ENCODE peak calls at places on chromosomes 13 and 19, in seven cellular contexts. T, M, V, H, G, K and Y are unnamed samples.

GRCh38 chr19:7722231-7722651 is 9.7 kb downstream of the CLEC4G start:
- DNase-seq in V (no peak), H (no peak), M (no peak), T (no peak), G (no peak), K (no peak), Y (no peak)

GRCh38 chr19:17346109-17346671 is 8.8 kb downstream of the GTPBP3 start:
- DNase-seq in M (no peak), K (peak), G (peak), V (peak), T (no peak), H (peak), Y (peak)

GRCh38 chr13:75395901-75396300 is 86.1 kb downstream of the TBC1D4 start:
- DNase-seq in K (no peak), M (no peak), T (no peak), G (no peak), H (no peak), V (no peak), Y (no peak)

GRCh38 chr13:113668491-113668971 is 1.5 kb downstream of the GRK1 start:
- DNase-seq in G (no peak), K (no peak), H (no peak), T (no peak), V (no peak), M (no peak), Y (no peak)

GRCh38 chr13:43799191-43799590 is 12.4 kb upstream of the ENOX1 start:
- DNase-seq in G (no peak), K (no peak), M (no peak), T (no peak), H (no peak), V (no peak), Y (no peak)

GRCh38 chr19:29672933-29673336 is 7.7 kb downstream of the PLEKHF1 start:
- DNase-seq in V (no peak), M (no peak), T (no peak), G (no peak), K (no peak), H (no peak), Y (no peak)

GRCh38 chr13:113224486-113224885 is 15.1 kb downstream of the CUL4A start:
- DNase-seq in T (no peak), V (no peak), M (no peak), H (no peak), G (no peak), K (no peak), Y (no peak)

GRCh38 chr13:107832521-107833095 is 382.7 kb downstream of the LIG4 start:
- DNase-seq in G (no peak), K (no peak), H (no peak), V (no peak), T (no peak), M (no peak), Y (no peak)

GRCh38 chr13:67135356-67135755 is 94.8 kb downstream of the PCDH9 start:
- DNase-seq in V (no peak), T (no peak), G (no peak), M (no peak), H (no peak), K (no peak), Y (no peak)

GRCh38 chr19:18363787-18364186 is 22.2 kb upstream of the GDF15 start:
- DNase-seq in K (no peak), G (no peak), V (no peak), M (no peak), H (no peak), T (no peak), Y (no peak)

GRCh38 chr13:87669379-87669978 is 1.7 kb upstream of the SLITRK5 start:
- DNase-seq in K (peak), V (no peak), M (no peak), H (no peak), T (no peak), G (no peak), Y (no peak)

GRCh38 chr13:32791545-32792172 is 205.4 kb downstream of the PDS5B start:
- DNase-seq in V (no peak), T (no peak), M (no peak), G (peak), K (no peak), H (no peak), Y (peak)

GRCh38 chr19:12769689-12770088 is 5.7 kb downstream of the HOOK2 start:
- DNase-seq in M (no peak), K (no peak), T (no peak), H (no peak), V (no peak), G (no peak), Y (no peak)

GRCh38 chr19:46118136-46118535 is 6.4 kb downstream of the IGFL3 start:
- DNase-seq in T (no peak), H (no peak), G (no peak), K (no peak), V (no peak), M (no peak), Y (no peak)

GRCh38 chr13:24503376-24503690 is 9.2 kb downstream of the PARP4 start:
- DNase-seq in K (no peak), M (no peak), G (no peak), T (no peak), V (no peak), H (no peak), Y (no peak)

GRCh38 chr13:84405286-84405685 is 523.0 kb upstream of the SLITRK1 start:
- DNase-seq in T (no peak), V (no peak), H (no peak), M (no peak), G (no peak), K (peak), Y (no peak)

GRCh38 chr19:1904385-1905070 is 671 bp upstream of the ADAT3 start:
- DNase-seq in G (no peak), K (no peak), V (no peak), M (peak), T (no peak), H (no peak), Y (no peak)

GRCh38 chr13:46160474-46161066 is 21.4 kb downstream of the LCP1 start:
- DNase-seq in G (peak), H (no peak), V (no peak), K (peak), M (no peak), T (no peak), Y (peak)

GRCh38 chr19:28372800-28373199 is 840.2 kb downstream of the UQCRFS1 start:
- DNase-seq in H (no peak), G (no peak), M (no peak), V (no peak), T (no peak), K (no peak), Y (no peak)

GRCh38 chr19:5567971-5568407 is 236 bp upstream of the TINCR start:
- DNase-seq in G (no peak), H (no peak), K (no peak), V (no peak), T (no peak), M (no peak), Y (no peak)

GRCh38 chr19:38862321-38863059 is 12.7 kb upstream of the HNRNPL start:
- DNase-seq in K (peak), T (peak), H (peak), V (no peak), G (no peak), M (peak), Y (peak)

GRCh38 chr13:53206455-53206854 is 177.8 kb downstream of the OLFM4 start:
- DNase-seq in G (peak), T (no peak), K (peak), H (no peak), V (no peak), M (no peak), Y (no peak)
- TF ChIP-seq CTCF in G (no peak), T (no peak), K (peak), H (no peak), V (peak), M (no peak), Y (peak)

GRCh38 chr19:11221082-11221598 is 18.3 kb upstream of the ANGPTL8 start:
- DNase-seq in T (no peak), H (no peak), M (no peak), K (no peak), G (no peak), V (no peak), Y (no peak)
- H3K4me3 ChIP-seq in T (no peak), H (no peak), M (no peak), K (no peak), G (no peak), V (no peak), Y (no peak)

GRCh38 chr19:35986664-35987570 is 8.1 kb upstream of the SDHAF1 start:
- DNase-seq in T (no peak), K (no peak), V (no peak), H (peak), M (no peak), G (peak), Y (no peak)

GRCh38 chr19:35990771-35991730 is 3.9 kb upstream of the SDHAF1 start:
- DNase-seq in H (no peak), K (no peak), V (no peak), T (no peak), G (no peak), M (no peak), Y (no peak)

GRCh38 chr19:35988824-35989223 is 6.2 kb upstream of the SDHAF1 start:
- DNase-seq in H (no peak), M (no peak), K (no peak), T (no peak), V (no peak), G (no peak), Y (no peak)

GRCh38 chr19:35986111-35986510 is 8.9 kb upstream of the SDHAF1 start:
- DNase-seq in H (no peak), K (no peak), M (no peak), T (no peak), V (no peak), G (no peak), Y (no peak)

GRCh38 chr19:35987571-35987896 is 7.5 kb upstream of the SDHAF1 start:
- DNase-seq in M (no peak), T (no peak), H (no peak), G (no peak), V (no peak), K (no peak), Y (no peak)
- TF ChIP-seq CTCF in M (no peak), T (no peak), H (no peak), G (no peak), V (no peak), K (no peak), Y (no peak)

DNA sequence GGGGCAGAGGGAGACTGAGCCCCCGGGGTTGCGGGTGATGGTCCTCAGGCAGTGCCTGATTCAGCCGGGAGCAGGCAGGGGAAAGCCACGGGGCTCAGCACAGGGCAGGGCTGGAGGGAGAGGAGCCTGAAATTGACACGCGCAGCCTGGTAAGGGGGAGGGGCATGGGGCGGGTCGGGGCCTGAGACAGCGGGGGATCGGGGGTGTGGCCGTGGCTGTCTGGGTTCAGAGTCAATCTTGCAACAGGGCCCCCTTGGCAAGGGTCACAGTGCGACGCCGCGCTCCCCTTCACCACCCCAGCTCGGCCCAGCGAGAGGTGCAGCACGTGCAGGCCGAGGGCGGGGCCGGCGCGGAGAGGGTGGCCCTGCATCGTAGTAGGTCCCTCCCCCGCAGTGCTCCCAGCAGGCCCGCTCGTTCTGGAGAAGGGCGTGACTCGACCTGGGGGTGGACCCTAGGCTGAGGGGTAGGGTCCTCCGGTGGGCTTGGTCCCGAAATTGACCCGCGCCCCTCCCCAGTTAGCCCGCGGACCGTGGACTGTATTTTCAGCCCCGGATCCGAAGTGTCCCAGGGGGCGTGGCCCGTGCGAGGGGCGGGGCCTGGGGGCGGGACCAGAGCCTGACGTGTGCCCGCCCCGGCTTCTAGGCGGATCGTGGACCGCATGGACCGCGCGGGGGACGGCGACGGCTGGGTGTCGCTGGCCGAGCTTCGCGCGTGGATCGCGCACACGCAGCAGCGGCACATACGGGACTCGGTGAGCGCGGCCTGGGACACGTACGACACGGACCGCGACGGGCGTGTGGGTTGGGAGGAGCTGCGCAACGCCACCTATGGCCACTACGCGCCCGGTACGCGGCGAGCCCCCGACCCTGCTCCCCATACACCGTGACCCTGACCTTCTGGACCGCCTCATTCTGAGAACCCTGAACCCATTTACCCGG is 6.0 kb downstream of the RCN3 start:
- DNase-seq in M (peak), T (peak), H (peak), G (peak), V (peak), K (peak), Y (peak)
- H3K4me3 ChIP-seq in M (peak), T (peak), H (peak), G (peak), V (peak), K (peak), Y (peak)